ENCODE peak calls at places on chromosomes 7 and 10, in eight cellular contexts. One of them, this sample, is unnamed.
A peak's percentile ranks its signal among the peaks of the same experiment; 100 is the strongest.

GRCh38 chr10:52212062-52212461 is 102.0 kb upstream of the DKK1 start:
- DNase-seq in K562: no peak
- DNase-seq in hepatocyte: peak; percentile 12
- DNase-seq in dorsolateral prefrontal cortex: no peak
- DNase-seq in GM23248: peak; percentile 58
- DNase-seq in fibroblast of the aortic adventitia: peak; percentile 47
- DNase-seq in CD4-positive, alpha-beta memory T cell: no peak
- DNase-seq in colonic mucosa: peak; percentile 32
- DNase-seq in this sample: no peak

GRCh38 chr10:128053356-128053755 is 72.9 kb downstream of the MKI67 start:
- DNase-seq in CD4-positive, alpha-beta memory T cell: no peak
- DNase-seq in hepatocyte: no peak
- DNase-seq in dorsolateral prefrontal cortex: no peak
- DNase-seq in GM23248: no peak
- DNase-seq in K562: no peak
- DNase-seq in colonic mucosa: no peak
- DNase-seq in fibroblast of the aortic adventitia: no peak
- DNase-seq in this sample: no peak

GRCh38 chr10:123148414-123149161 is 652 bp downstream of the HMX2 start:
- DNase-seq in GM23248: peak; percentile 27
- DNase-seq in dorsolateral prefrontal cortex: no peak
- DNase-seq in K562: no peak
- DNase-seq in CD4-positive, alpha-beta memory T cell: no peak
- DNase-seq in colonic mucosa: no peak
- DNase-seq in hepatocyte: no peak
- DNase-seq in fibroblast of the aortic adventitia: no peak
- DNase-seq in this sample: no peak

GRCh38 chr10:124600051-124600880 is 138.6 kb downstream of the LHPP start:
- DNase-seq in CD4-positive, alpha-beta memory T cell: no peak
- DNase-seq in fibroblast of the aortic adventitia: no peak
- DNase-seq in hepatocyte: no peak
- DNase-seq in K562: no peak
- DNase-seq in dorsolateral prefrontal cortex: no peak
- DNase-seq in colonic mucosa: no peak
- DNase-seq in GM23248: no peak
- DNase-seq in this sample: no peak

GRCh38 chr10:88386878-88387773 is 196.0 kb downstream of the RNLS start:
- DNase-seq in colonic mucosa: peak; percentile 64
- DNase-seq in fibroblast of the aortic adventitia: peak; percentile 76
- DNase-seq in dorsolateral prefrontal cortex: no peak
- DNase-seq in CD4-positive, alpha-beta memory T cell: no peak
- DNase-seq in hepatocyte: peak; percentile 78
- DNase-seq in K562: no peak
- DNase-seq in GM23248: peak; percentile 60
- DNase-seq in this sample: peak; percentile 47

GRCh38 chr10:3363316-3364070 is 190.9 kb upstream of the PITRM1 start:
- DNase-seq in CD4-positive, alpha-beta memory T cell: no peak
- DNase-seq in K562: no peak
- DNase-seq in colonic mucosa: no peak
- DNase-seq in GM23248: no peak
- DNase-seq in hepatocyte: no peak
- DNase-seq in dorsolateral prefrontal cortex: no peak
- DNase-seq in fibroblast of the aortic adventitia: no peak
- DNase-seq in this sample: no peak

GRCh38 chr7:83970081-83970480 is 224.5 kb downstream of the SEMA3A start:
- DNase-seq in GM23248: no peak
- DNase-seq in K562: no peak
- DNase-seq in fibroblast of the aortic adventitia: no peak
- DNase-seq in dorsolateral prefrontal cortex: no peak
- DNase-seq in colonic mucosa: no peak
- DNase-seq in CD4-positive, alpha-beta memory T cell: no peak
- DNase-seq in hepatocyte: no peak
- DNase-seq in this sample: no peak

GRCh38 chr7:2196381-2197378 is 36.1 kb downstream of the MAD1L1 start:
- DNase-seq in colonic mucosa: no peak
- DNase-seq in CD4-positive, alpha-beta memory T cell: no peak
- DNase-seq in hepatocyte: no peak
- DNase-seq in dorsolateral prefrontal cortex: no peak
- DNase-seq in fibroblast of the aortic adventitia: no peak
- DNase-seq in GM23248: no peak
- DNase-seq in K562: no peak
- DNase-seq in this sample: no peak

GRCh38 chr10:94108200-94108599 is 114.5 kb downstream of the PLCE1 start:
- DNase-seq in CD4-positive, alpha-beta memory T cell: no peak
- DNase-seq in K562: no peak
- DNase-seq in dorsolateral prefrontal cortex: no peak
- DNase-seq in fibroblast of the aortic adventitia: peak; percentile 63
- DNase-seq in GM23248: peak; percentile 93
- DNase-seq in colonic mucosa: no peak
- DNase-seq in hepatocyte: no peak
- DNase-seq in this sample: peak; percentile 62

GRCh38 chr10:69327463-69328345 is 49.4 kb downstream of the HK1 start:
- DNase-seq in GM23248: no peak
- DNase-seq in K562: peak; percentile 70
- DNase-seq in fibroblast of the aortic adventitia: peak; percentile 66
- DNase-seq in hepatocyte: peak; percentile 55
- DNase-seq in dorsolateral prefrontal cortex: peak; percentile 73
- DNase-seq in colonic mucosa: peak; percentile 81
- DNase-seq in CD4-positive, alpha-beta memory T cell: peak; percentile 57
- DNase-seq in this sample: no peak
- H3K4me3 ChIP-seq in GM23248: no peak overlapping the region
- H3K4me3 ChIP-seq in K562: no peak overlapping the region
- H3K4me3 ChIP-seq in fibroblast of the aortic adventitia: peak overlapping the region; percentile 27
- H3K4me3 ChIP-seq in hepatocyte: no peak overlapping the region
- H3K4me3 ChIP-seq in dorsolateral prefrontal cortex: peak overlapping the region; percentile 53
- H3K4me3 ChIP-seq in colonic mucosa: no peak overlapping the region
- H3K4me3 ChIP-seq in CD4-positive, alpha-beta memory T cell: no peak overlapping the region
- H3K4me3 ChIP-seq in this sample: no peak overlapping the region

DNA sequence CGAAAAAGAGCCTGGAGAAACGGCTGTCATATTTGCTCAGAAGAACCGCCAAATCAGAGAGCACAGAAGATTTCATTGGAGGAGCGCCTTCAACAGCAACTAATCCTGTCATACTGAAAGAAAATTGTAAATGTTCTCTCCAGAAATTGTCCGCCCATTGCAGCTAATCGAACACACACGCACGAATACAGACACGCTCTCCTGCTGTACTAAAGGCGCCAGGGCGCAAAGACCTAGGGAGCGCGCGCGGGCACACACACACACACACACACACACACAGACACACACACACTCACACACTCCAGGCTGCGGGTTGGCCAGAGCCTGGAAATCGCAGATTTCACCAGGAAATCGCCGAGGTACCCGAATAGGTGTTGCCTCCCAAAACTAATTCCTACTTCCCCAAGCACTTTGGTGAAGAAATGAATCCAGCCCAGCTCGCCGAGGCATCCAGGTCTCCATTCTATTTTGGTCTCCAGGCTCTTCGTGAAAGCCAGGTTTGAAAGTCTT is at the start of gene CHRM2:
- DNase-seq in CD4-positive, alpha-beta memory T cell: no peak
- DNase-seq in GM23248: peak; percentile 42
- DNase-seq in dorsolateral prefrontal cortex: no peak
- DNase-seq in colonic mucosa: no peak
- DNase-seq in hepatocyte: no peak
- DNase-seq in K562: no peak
- DNase-seq in fibroblast of the aortic adventitia: peak; percentile 45
- DNase-seq in this sample: no peak
- H3K4me3 ChIP-seq in CD4-positive, alpha-beta memory T cell: no peak within 1 kb of the TSS
- H3K4me3 ChIP-seq in GM23248: peak within 1 kb of the TSS; percentile 71
- H3K4me3 ChIP-seq in dorsolateral prefrontal cortex: peak within 1 kb of the TSS; percentile 63
- H3K4me3 ChIP-seq in colonic mucosa: peak within 1 kb of the TSS; percentile 19
- H3K4me3 ChIP-seq in hepatocyte: peak within 1 kb of the TSS; percentile 44
- H3K4me3 ChIP-seq in K562: no peak within 1 kb of the TSS
- H3K4me3 ChIP-seq in fibroblast of the aortic adventitia: peak within 1 kb of the TSS; percentile 64
- H3K4me3 ChIP-seq in this sample: peak within 1 kb of the TSS; percentile 46

GRCh38 chr7:128740996-128741395 is 1.8 kb downstream of the CALU start:
- DNase-seq in fibroblast of the aortic adventitia: peak; percentile 66
- DNase-seq in K562: no peak
- DNase-seq in GM23248: peak; percentile 60
- DNase-seq in colonic mucosa: no peak
- DNase-seq in CD4-positive, alpha-beta memory T cell: no peak
- DNase-seq in dorsolateral prefrontal cortex: no peak
- DNase-seq in hepatocyte: no peak
- DNase-seq in this sample: no peak

GRCh38 chr7:128743112-128743772 is 4.1 kb downstream of the CALU start:
- DNase-seq in dorsolateral prefrontal cortex: no peak
- DNase-seq in fibroblast of the aortic adventitia: peak; percentile 22
- DNase-seq in colonic mucosa: no peak
- DNase-seq in K562: no peak
- DNase-seq in GM23248: peak; percentile 42
- DNase-seq in hepatocyte: no peak
- DNase-seq in CD4-positive, alpha-beta memory T cell: no peak
- DNase-seq in this sample: no peak

GRCh38 chr7:128741491-128741890 is 2.3 kb downstream of the CALU start:
- DNase-seq in dorsolateral prefrontal cortex: no peak
- DNase-seq in colonic mucosa: no peak
- DNase-seq in CD4-positive, alpha-beta memory T cell: no peak
- DNase-seq in GM23248: peak; percentile 51
- DNase-seq in fibroblast of the aortic adventitia: peak; percentile 34
- DNase-seq in K562: no peak
- DNase-seq in hepatocyte: no peak
- DNase-seq in this sample: no peak

GRCh38 chr7:128739990-128740682 is 977 bp downstream of the CALU start:
- DNase-seq in hepatocyte: no peak
- DNase-seq in colonic mucosa: no peak
- DNase-seq in dorsolateral prefrontal cortex: no peak
- DNase-seq in K562: no peak
- DNase-seq in CD4-positive, alpha-beta memory T cell: no peak
- DNase-seq in fibroblast of the aortic adventitia: peak; percentile 23
- DNase-seq in GM23248: peak; percentile 38
- DNase-seq in this sample: no peak

GRCh38 chr7:128742206-128742605 is 3.0 kb downstream of the CALU start:
- DNase-seq in fibroblast of the aortic adventitia: peak; percentile 95
- DNase-seq in K562: no peak
- DNase-seq in GM23248: peak; percentile 94
- DNase-seq in hepatocyte: no peak
- DNase-seq in CD4-positive, alpha-beta memory T cell: no peak
- DNase-seq in colonic mucosa: no peak
- DNase-seq in dorsolateral prefrontal cortex: no peak
- DNase-seq in this sample: peak; percentile 36
- H3K4me3 ChIP-seq in fibroblast of the aortic adventitia: peak overlapping the region; percentile 94
- H3K4me3 ChIP-seq in K562: no peak overlapping the region
- H3K4me3 ChIP-seq in GM23248: peak overlapping the region; percentile 98
- H3K4me3 ChIP-seq in hepatocyte: no peak overlapping the region
- H3K4me3 ChIP-seq in CD4-positive, alpha-beta memory T cell: no peak overlapping the region
- H3K4me3 ChIP-seq in colonic mucosa: no peak overlapping the region
- H3K4me3 ChIP-seq in dorsolateral prefrontal cortex: no peak overlapping the region
- H3K4me3 ChIP-seq in this sample: no peak overlapping the region

GRCh38 chr7:151415375-151416112 is 5.7 kb upstream of the WDR86 start:
- DNase-seq in K562: no peak
- DNase-seq in dorsolateral prefrontal cortex: no peak
- DNase-seq in GM23248: peak; percentile 23
- DNase-seq in CD4-positive, alpha-beta memory T cell: no peak
- DNase-seq in hepatocyte: peak; percentile 38
- DNase-seq in colonic mucosa: no peak
- DNase-seq in fibroblast of the aortic adventitia: peak; percentile 39
- DNase-seq in this sample: no peak
- H3K4me3 ChIP-seq in K562: no peak overlapping the region
- H3K4me3 ChIP-seq in dorsolateral prefrontal cortex: no peak overlapping the region
- H3K4me3 ChIP-seq in GM23248: no peak overlapping the region
- H3K4me3 ChIP-seq in CD4-positive, alpha-beta memory T cell: no peak overlapping the region
- H3K4me3 ChIP-seq in hepatocyte: no peak overlapping the region
- H3K4me3 ChIP-seq in colonic mucosa: no peak overlapping the region
- H3K4me3 ChIP-seq in fibroblast of the aortic adventitia: no peak overlapping the region
- H3K4me3 ChIP-seq in this sample: no peak overlapping the region

This sample was measured in skeletal muscle cell.